ENCODE peak calls at places on chromosome 19, in four cellular contexts. A, N, P and R are unnamed samples. For H3K4me1, the result is how much of the 10 kb centered on the place peaks cover.

GRCh38 chr19:43776285-43776684 is 4.5 kb downstream of the KCNN4 start:
- DNase-seq in A (no peak), N (no peak), P (no peak), R (no peak)

GRCh38 chr19:55526216-55527196 is 10.4 kb downstream of the SBK2 start:
- DNase-seq in A (peak), N (peak), P (no peak), R (peak)

GRCh38 chr19:30640266-30640965 is 268.2 kb downstream of the ZNF536 start:
- DNase-seq in A (no peak), N (no peak), P (no peak), R (no peak)

GRCh38 chr19:38699027-38699346 is 45.3 kb downstream of the CAPN12 start:
- DNase-seq in A (no peak), N (no peak), P (no peak), R (no peak)

GRCh38 chr19:47240996-47241918 is 10.3 kb upstream of the BBC3 start:
- DNase-seq in A (peak), N (peak), P (peak), R (peak)

GRCh38 chr19:52370341-52370710 is 603 bp downstream of the ZNF880 start:
- DNase-seq in A (no peak), N (no peak), P (no peak), R (no peak)

GRCh38 chr19:11420894-11421606 is 1.9 kb upstream of the RGL3 start:
- DNase-seq in A (no peak), N (peak), P (no peak), R (peak)

GRCh38 chr19:37905936-37906867 is at the start of gene WDR87:
- DNase-seq in A (no peak), N (no peak), P (peak), R (peak)

GRCh38 chr19:46919324-46919723 is 58.5 kb downstream of the ARHGAP35 start:
- DNase-seq in A (no peak), N (no peak), P (no peak), R (no peak)

GRCh38 chr19:32041681-32042292 is 303.6 kb upstream of the ZNF507 start:
- DNase-seq in A (no peak), N (peak), P (no peak), R (peak)

GRCh38 chr19:46977548-46977947 is 42.1 kb upstream of the NPAS1 start:
- DNase-seq in A (peak), N (no peak), P (no peak), R (no peak)

GRCh38 chr19:47284324-47284899 is 9.7 kb downstream of the INAFM1 start:
- DNase-seq in A (peak), N (peak), P (peak), R (peak)

GRCh38 chr19:38693380-38694223 is 46.2 kb downstream of the ACTN4 start:
- DNase-seq in A (peak), N (peak), P (peak), R (no peak)

GRCh38 chr19:16000024-16000687 is 51.3 kb downstream of the OR10H4 start:
- DNase-seq in A (no peak), N (no peak), P (no peak), R (no peak)

GRCh38 chr19:1270854-1271527 is 1.9 kb downstream of the CIRBP start:
- DNase-seq in A (no peak), N (no peak), P (no peak), R (peak)
- H3K4me1 ChIP-seq in A (under half), N (half or more), P (half or more), R (half or more)

GRCh38 chr19:58546131-58546530 is 2.3 kb downstream of the TRIM28 start:
- DNase-seq in A (no peak), N (no peak), P (no peak), R (no peak)
- H3K4me1 ChIP-seq in A (under half), N (under half), P (under half), R (under half)

GRCh38 chr19:35216026-35216832 is 12.3 kb downstream of the FAM187B start:
- DNase-seq in A (no peak), N (no peak), P (no peak), R (no peak)
- H3K4me1 ChIP-seq in A (under half), N (half or more), P (half or more), R (under half)

GRCh38 chr19:41623360-41623759 is 3.5 kb downstream of the CEACAM4 start:
- DNase-seq in A (no peak), N (no peak), P (no peak), R (no peak)
- H3K4me1 ChIP-seq in A (under half), N (under half), P (under half), R (under half)

GRCh38 chr19:5051619-5052018 is 82.7 kb downstream of the KDM4B start:
- DNase-seq in A (no peak), N (no peak), P (no peak), R (peak)
- H3K4me1 ChIP-seq in A (under half), N (under half), P (under half), R (under half)

GRCh38 chr19:13849991-13850909 is 26.7 kb upstream of the NANOS3 start:
- DNase-seq in A (peak), N (peak), P (peak), R (peak)

GRCh38 chr19:13848811-13849241 is 28.1 kb upstream of the NANOS3 start:
- DNase-seq in A (no peak), N (no peak), P (no peak), R (no peak)

GRCh38 chr19:13849277-13849676 is 27.7 kb upstream of the NANOS3 start:
- DNase-seq in A (no peak), N (no peak), P (no peak), R (peak)

GRCh38 chr19:13847900-13848677 is 28.8 kb upstream of the NANOS3 start:
- DNase-seq in A (no peak), N (no peak), P (no peak), R (no peak)

DNA sequence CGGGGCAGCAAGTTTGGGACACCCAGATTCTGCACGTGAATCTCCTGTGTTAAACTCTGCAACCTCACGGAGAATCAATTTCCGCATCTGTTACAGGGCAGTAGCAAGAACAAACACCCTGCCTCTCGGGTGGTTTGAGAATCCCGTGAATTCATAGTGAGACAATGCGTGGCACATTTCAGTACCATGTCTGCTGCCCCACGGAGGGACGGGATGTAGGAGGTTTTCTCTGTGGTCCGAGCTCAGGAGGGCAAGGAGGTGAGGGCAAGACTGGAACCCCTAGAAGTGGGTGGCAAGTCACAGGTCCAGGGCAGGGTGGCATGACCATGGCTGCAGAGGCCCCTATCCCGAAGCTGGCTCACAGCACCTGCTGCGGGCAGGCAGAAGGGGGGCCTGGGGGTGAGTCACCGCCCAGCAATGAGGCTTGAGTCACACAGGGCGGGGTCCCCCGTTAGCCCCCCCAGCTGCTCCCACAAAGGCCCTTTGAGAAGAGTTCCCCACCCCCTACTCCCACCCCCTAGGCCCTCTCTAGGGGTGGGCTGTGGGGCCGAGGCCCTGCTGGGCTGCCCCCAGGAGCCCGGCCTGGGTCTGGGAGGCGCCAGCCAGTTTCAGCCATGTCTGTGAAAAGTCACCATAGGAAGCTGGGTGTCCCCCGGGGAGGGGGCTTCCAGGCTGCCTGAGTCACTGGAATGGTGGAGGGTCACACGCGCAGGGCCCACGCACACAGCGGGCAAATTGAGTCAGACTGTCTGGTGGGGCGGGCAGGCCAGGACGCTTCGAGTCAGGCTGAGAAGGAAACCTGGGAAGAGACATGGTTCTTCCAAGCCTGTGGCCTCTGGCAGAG is 25.8 kb upstream of the NANOS3 start:
- DNase-seq in A (peak), N (peak), P (peak), R (peak)
- H3K4me1 ChIP-seq in A (under half), N (half or more), P (under half), R (under half)

GRCh38 chr19:10270616-10271394 is at the start of gene ICAM1:
- DNase-seq in A (peak), N (peak), P (peak), R (peak)
- H3K4me1 ChIP-seq in A (under half), N (half or more), P (under half), R (under half)